ENCODE peak calls at places on chromosomes 7 and 10, in six cellular contexts. One of them, this sample, is unnamed. For H3K9me2, the result is how much of the 10 kb centered on the place peaks cover.

GRCh38 chr7:146772581-146772980 is 656.0 kb downstream of the CNTNAP2 start:
- DNase-seq in SK-N-SH: no peak
- DNase-seq in PC-3: peak
- DNase-seq in GM23248: no peak
- DNase-seq in HCT116: no peak
- DNase-seq in MM.1S: no peak
- DNase-seq in this sample: no peak

GRCh38 chr7:36597099-36597773 is 127.1 kb downstream of the AOAH start:
- DNase-seq in SK-N-SH: no peak
- DNase-seq in PC-3: peak
- DNase-seq in GM23248: no peak
- DNase-seq in HCT116: no peak
- DNase-seq in MM.1S: no peak
- DNase-seq in this sample: no peak

GRCh38 chr10:44865289-44865671 is 45.9 kb upstream of the TMEM72 start:
- DNase-seq in SK-N-SH: no peak
- DNase-seq in PC-3: no peak
- DNase-seq in GM23248: no peak
- DNase-seq in HCT116: no peak
- DNase-seq in MM.1S: no peak
- DNase-seq in this sample: no peak

GRCh38 chr7:47765373-47765979 is 182.8 kb downstream of the PKD1L1 start:
- DNase-seq in SK-N-SH: no peak
- DNase-seq in PC-3: no peak
- DNase-seq in GM23248: no peak
- DNase-seq in HCT116: no peak
- DNase-seq in MM.1S: no peak
- DNase-seq in this sample: no peak

GRCh38 chr7:20798694-20799121 is 12.0 kb upstream of the SP8 start:
- DNase-seq in SK-N-SH: no peak
- DNase-seq in PC-3: no peak
- DNase-seq in GM23248: no peak
- DNase-seq in HCT116: no peak
- DNase-seq in MM.1S: peak
- DNase-seq in this sample: no peak

GRCh38 chr7:112938895-112939588 is 147.6 kb downstream of the GPR85 start:
- DNase-seq in SK-N-SH: peak
- DNase-seq in PC-3: no peak
- DNase-seq in GM23248: peak
- DNase-seq in HCT116: no peak
- DNase-seq in MM.1S: peak
- DNase-seq in this sample: peak

GRCh38 chr10:13707156-13707881 is 120.6 kb downstream of the PRPF18 start:
- DNase-seq in SK-N-SH: no peak
- DNase-seq in PC-3: peak
- DNase-seq in GM23248: peak
- DNase-seq in HCT116: no peak
- DNase-seq in MM.1S: no peak
- DNase-seq in this sample: no peak

GRCh38 chr10:43075612-43076003 is 1.3 kb upstream of the RET start:
- DNase-seq in SK-N-SH: peak
- DNase-seq in PC-3: peak
- DNase-seq in GM23248: peak
- DNase-seq in HCT116: peak
- DNase-seq in MM.1S: no peak
- DNase-seq in this sample: peak

GRCh38 chr10:20466731-20467130 is 430.4 kb downstream of the NEBL start:
- DNase-seq in SK-N-SH: no peak
- DNase-seq in PC-3: peak
- DNase-seq in GM23248: no peak
- DNase-seq in HCT116: no peak
- DNase-seq in MM.1S: no peak
- DNase-seq in this sample: no peak

GRCh38 chr7:112550468-112551060 is 69.8 kb downstream of the LSMEM1 start:
- DNase-seq in SK-N-SH: peak
- DNase-seq in PC-3: peak
- DNase-seq in GM23248: peak
- DNase-seq in HCT116: peak
- DNase-seq in MM.1S: peak
- DNase-seq in this sample: peak

GRCh38 chr10:33982995-33983394 is 648.5 kb upstream of the NRP1 start:
- DNase-seq in SK-N-SH: no peak
- DNase-seq in PC-3: peak
- DNase-seq in GM23248: peak
- DNase-seq in HCT116: no peak
- DNase-seq in MM.1S: no peak
- DNase-seq in this sample: no peak

GRCh38 chr10:70866424-70866823 is 21.9 kb downstream of the PCBD1 start:
- DNase-seq in SK-N-SH: no peak
- DNase-seq in PC-3: peak
- DNase-seq in GM23248: no peak
- DNase-seq in HCT116: no peak
- DNase-seq in MM.1S: peak
- DNase-seq in this sample: no peak

GRCh38 chr7:40721344-40721949 is 586.6 kb downstream of the SUGCT start:
- DNase-seq in SK-N-SH: peak
- DNase-seq in PC-3: no peak
- DNase-seq in GM23248: no peak
- DNase-seq in HCT116: no peak
- DNase-seq in MM.1S: no peak
- DNase-seq in this sample: no peak

GRCh38 chr10:75187961-75188426 is 22.6 kb upstream of the VDAC2 start:
- DNase-seq in SK-N-SH: peak
- DNase-seq in PC-3: peak
- DNase-seq in GM23248: peak
- DNase-seq in HCT116: peak
- DNase-seq in MM.1S: peak
- DNase-seq in this sample: peak

GRCh38 chr10:86100581-86101061 is 266.0 kb downstream of the GRID1 start:
- DNase-seq in SK-N-SH: peak
- DNase-seq in PC-3: peak
- DNase-seq in GM23248: peak
- DNase-seq in HCT116: peak
- DNase-seq in MM.1S: peak
- DNase-seq in this sample: peak

GRCh38 chr10:118918116-118918515 is 111.4 kb upstream of the NANOS1 start:
- DNase-seq in SK-N-SH: no peak
- DNase-seq in PC-3: no peak
- DNase-seq in GM23248: no peak
- DNase-seq in HCT116: no peak
- DNase-seq in MM.1S: no peak
- DNase-seq in this sample: no peak

GRCh38 chr10:75358121-75358520 is 43.4 kb downstream of the ZNF503 start:
- DNase-seq in SK-N-SH: no peak
- DNase-seq in PC-3: no peak
- DNase-seq in GM23248: no peak
- DNase-seq in HCT116: no peak
- DNase-seq in MM.1S: no peak
- DNase-seq in this sample: no peak

GRCh38 chr7:45278763-45279420 is 121.3 kb downstream of the RAMP3 start:
- DNase-seq in SK-N-SH: no peak
- DNase-seq in PC-3: no peak
- DNase-seq in GM23248: no peak
- DNase-seq in HCT116: no peak
- DNase-seq in MM.1S: no peak
- DNase-seq in this sample: no peak

GRCh38 chr10:43361532-43362190 is 9.8 kb upstream of the FXYD4 start:
- DNase-seq in SK-N-SH: no peak
- DNase-seq in PC-3: no peak
- DNase-seq in GM23248: no peak
- DNase-seq in HCT116: no peak
- DNase-seq in MM.1S: no peak
- DNase-seq in this sample: no peak

GRCh38 chr10:53955091-53955490 is 845.9 kb downstream of the PCDH15 start:
- DNase-seq in SK-N-SH: no peak
- DNase-seq in PC-3: no peak
- DNase-seq in GM23248: no peak
- DNase-seq in HCT116: no peak
- DNase-seq in MM.1S: no peak
- DNase-seq in this sample: no peak

GRCh38 chr7:112001089-112001826 is 204.9 kb downstream of the DOCK4 start:
- DNase-seq in SK-N-SH: no peak
- DNase-seq in PC-3: peak
- DNase-seq in GM23248: peak
- DNase-seq in HCT116: peak
- DNase-seq in MM.1S: no peak
- DNase-seq in this sample: no peak

GRCh38 chr7:120717166-120717565 is 140.8 kb downstream of the TSPAN12 start:
- DNase-seq in SK-N-SH: no peak
- DNase-seq in PC-3: peak
- DNase-seq in GM23248: no peak
- DNase-seq in HCT116: no peak
- DNase-seq in MM.1S: no peak
- DNase-seq in this sample: no peak

GRCh38 chr10:2990764-2991163 is 76.6 kb upstream of the PFKP start:
- DNase-seq in SK-N-SH: no peak
- DNase-seq in PC-3: no peak
- DNase-seq in GM23248: no peak
- DNase-seq in HCT116: no peak
- DNase-seq in MM.1S: no peak
- DNase-seq in this sample: no peak

GRCh38 chr10:9579110-9579705 is 1438.5 kb upstream of the CELF2 start:
- DNase-seq in SK-N-SH: no peak
- DNase-seq in PC-3: no peak
- DNase-seq in GM23248: no peak
- DNase-seq in HCT116: no peak
- DNase-seq in MM.1S: no peak
- DNase-seq in this sample: no peak

GRCh38 chr7:54712777-54713176 is 46.2 kb downstream of the SEC61G start:
- DNase-seq in SK-N-SH: no peak
- DNase-seq in PC-3: no peak
- DNase-seq in GM23248: no peak
- DNase-seq in HCT116: no peak
- DNase-seq in MM.1S: no peak
- DNase-seq in this sample: no peak
- H3K9me2 ChIP-seq in SK-N-SH: under half
- H3K9me2 ChIP-seq in PC-3: under half
- H3K9me2 ChIP-seq in GM23248: under half
- H3K9me2 ChIP-seq in HCT116: under half
- H3K9me2 ChIP-seq in MM.1S: under half
- H3K9me2 ChIP-seq in this sample: under half

GRCh38 chr7:26151953-26152781 is at the start of gene NFE2L3:
- DNase-seq in SK-N-SH: peak
- DNase-seq in PC-3: peak
- DNase-seq in GM23248: peak
- DNase-seq in HCT116: peak
- DNase-seq in MM.1S: peak
- DNase-seq in this sample: no peak

GRCh38 chr7:26151096-26151495 is 902 bp upstream of the NFE2L3 start:
- DNase-seq in SK-N-SH: no peak
- DNase-seq in PC-3: no peak
- DNase-seq in GM23248: no peak
- DNase-seq in HCT116: no peak
- DNase-seq in MM.1S: no peak
- DNase-seq in this sample: no peak

GRCh38 chr7:26149391-26149977 is 2.5 kb upstream of the NFE2L3 start:
- DNase-seq in SK-N-SH: no peak
- DNase-seq in PC-3: no peak
- DNase-seq in GM23248: no peak
- DNase-seq in HCT116: no peak
- DNase-seq in MM.1S: no peak
- DNase-seq in this sample: no peak

GRCh38 chr7:26153246-26153822 is 1.3 kb downstream of the NFE2L3 start:
- DNase-seq in SK-N-SH: no peak
- DNase-seq in PC-3: peak
- DNase-seq in GM23248: no peak
- DNase-seq in HCT116: no peak
- DNase-seq in MM.1S: peak
- DNase-seq in this sample: no peak

GRCh38 chr7:26151650-26151952 is 397 bp upstream of the NFE2L3 start:
- DNase-seq in SK-N-SH: no peak
- DNase-seq in PC-3: no peak
- DNase-seq in GM23248: no peak
- DNase-seq in HCT116: no peak
- DNase-seq in MM.1S: no peak
- DNase-seq in this sample: no peak
- H3K4me3 ChIP-seq in SK-N-SH: peak
- H3K4me3 ChIP-seq in PC-3: peak
- H3K4me3 ChIP-seq in GM23248: peak
- H3K4me3 ChIP-seq in HCT116: peak
- H3K4me3 ChIP-seq in MM.1S: peak
- H3K4me3 ChIP-seq in this sample: no peak

DNA sequence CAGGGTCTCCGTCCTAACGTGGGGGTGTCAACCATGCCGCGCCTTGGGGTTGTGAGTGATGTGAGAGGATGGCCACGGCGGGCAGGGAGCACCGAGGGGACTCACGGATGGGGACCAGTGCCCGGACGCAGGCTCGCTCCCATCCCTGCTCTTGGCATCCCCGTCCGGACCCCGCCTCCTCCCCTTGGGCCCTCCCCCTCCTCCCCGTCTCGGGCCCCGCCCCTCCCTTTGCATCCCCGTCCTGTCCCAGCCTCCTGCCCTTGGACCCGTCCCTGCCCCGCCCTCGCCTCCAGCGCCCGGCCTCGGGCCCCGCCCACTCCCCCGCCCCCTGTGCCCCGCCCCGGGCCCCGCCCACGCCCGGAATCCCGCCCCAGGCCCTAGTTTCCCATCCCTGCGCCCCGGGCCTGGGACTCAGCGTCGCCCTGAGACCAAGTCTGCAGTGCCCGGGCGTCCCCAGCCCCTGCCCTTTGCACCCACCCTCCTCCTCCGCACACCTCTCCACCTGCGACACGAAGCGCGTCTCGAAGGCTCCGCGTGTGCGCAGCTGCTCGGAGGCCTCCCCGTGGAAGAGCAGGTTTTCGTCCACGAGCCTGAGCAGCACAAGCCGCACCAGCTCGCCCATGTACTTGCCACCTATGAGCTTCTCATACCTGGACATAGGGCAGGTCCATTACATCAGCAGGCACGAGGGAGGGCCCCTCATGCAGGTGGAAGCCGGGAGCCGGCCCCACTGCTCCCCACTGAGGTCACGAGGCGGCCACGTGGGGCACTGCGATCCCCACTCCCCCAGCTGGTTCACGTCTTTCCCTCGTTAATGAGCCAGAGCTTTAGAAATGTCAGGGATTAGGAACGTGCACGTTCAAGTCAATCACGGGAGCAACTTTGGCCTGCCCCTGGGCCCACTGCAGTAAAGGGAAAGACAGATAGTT is 5.1 kb upstream of the MYL7 start:
- DNase-seq in SK-N-SH: peak
- DNase-seq in PC-3: no peak
- DNase-seq in GM23248: peak
- DNase-seq in HCT116: peak
- DNase-seq in MM.1S: peak
- DNase-seq in this sample: peak
- H3K9ac ChIP-seq in SK-N-SH: no peak
- H3K9ac ChIP-seq in PC-3: no peak
- H3K9ac ChIP-seq in GM23248: no peak
- H3K9ac ChIP-seq in HCT116: no peak
- H3K9ac ChIP-seq in MM.1S: no peak
- H3K9ac ChIP-seq in this sample: no peak

DNA sequence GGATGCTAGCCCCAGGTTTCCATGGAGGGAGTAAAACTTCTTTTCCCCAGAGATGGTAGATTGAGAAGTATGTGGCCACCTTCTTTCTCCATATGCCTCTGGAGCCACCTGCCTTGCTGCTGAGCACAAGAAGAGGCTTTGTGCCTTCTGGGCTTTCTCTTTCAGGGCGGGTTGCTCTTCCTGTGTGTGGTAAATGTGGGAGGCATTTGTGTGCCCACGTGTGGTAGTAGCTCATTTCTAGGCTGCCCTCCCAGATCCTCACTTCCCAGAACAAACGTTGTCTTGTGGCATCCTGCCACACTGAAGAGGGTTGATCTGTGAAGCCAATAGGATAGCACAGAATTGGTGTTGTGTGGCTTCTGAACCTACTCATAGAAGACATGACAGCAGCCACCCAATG is 342.0 kb upstream of the PODXL start:
- DNase-seq in SK-N-SH: no peak
- DNase-seq in PC-3: peak
- DNase-seq in GM23248: peak
- DNase-seq in HCT116: no peak
- DNase-seq in MM.1S: no peak
- DNase-seq in this sample: no peak
- H3K9me2 ChIP-seq in SK-N-SH: under half
- H3K9me2 ChIP-seq in PC-3: under half
- H3K9me2 ChIP-seq in GM23248: under half
- H3K9me2 ChIP-seq in HCT116: under half
- H3K9me2 ChIP-seq in MM.1S: under half
- H3K9me2 ChIP-seq in this sample: under half